ENCODE peak calls at places on chromosomes 5 and 9, in five cellular contexts. M, D, H, F and U are unnamed samples.

GRCh38 chr5:169607882-169608281 is 24.3 kb downstream of the SPDL1 start:
- DNase-seq in M (no peak), D (no peak), H (no peak), F (no peak), U (no peak)

GRCh38 chr9:37381094-37381741 is 41.3 kb upstream of the GRHPR start:
- DNase-seq in M (no peak), D (no peak), H (no peak), F (no peak), U (peak)

GRCh38 chr9:77748214-77748772 is 100.2 kb upstream of the GNA14 start:
- DNase-seq in M (no peak), D (no peak), H (no peak), F (no peak), U (no peak)

GRCh38 chr5:9233035-9233434 is 312.8 kb downstream of the SEMA5A start:
- DNase-seq in M (no peak), D (no peak), H (no peak), F (no peak), U (no peak)

GRCh38 chr9:29740518-29740917 is 2167.2 kb upstream of the C9orf72 start:
- DNase-seq in M (no peak), D (no peak), H (no peak), F (no peak), U (no peak)

GRCh38 chr5:159316519-159317383 is 13.5 kb downstream of the IL12B start:
- DNase-seq in M (peak), D (no peak), H (peak), F (peak), U (peak)

GRCh38 chr5:42621242-42621641 is 135.4 kb upstream of the CCDC152 start:
- DNase-seq in M (no peak), D (no peak), H (no peak), F (no peak), U (no peak)

GRCh38 chr5:24492231-24492630 is 152.5 kb downstream of the CDH10 start:
- DNase-seq in M (no peak), D (no peak), H (no peak), F (no peak), U (no peak)

GRCh38 chr5:39570418-39571027 is 145.7 kb upstream of the DAB2 start:
- DNase-seq in M (no peak), D (peak), H (peak), F (no peak), U (no peak)

GRCh38 chr9:7316967-7317366 is 482.6 kb downstream of the DMAC1 start:
- DNase-seq in M (no peak), D (no peak), H (no peak), F (no peak), U (no peak)

GRCh38 chr5:10607666-10608442 is 44.0 kb downstream of the ANKRD33B start:
- DNase-seq in M (no peak), D (peak), H (no peak), F (no peak), U (no peak)

GRCh38 chr5:73412597-73412988 is 36.0 kb downstream of the FOXD1 start:
- DNase-seq in M (no peak), D (no peak), H (peak), F (no peak), U (no peak)

GRCh38 chr5:38598994-38599611 is 42.7 kb upstream of the LIFR start:
- DNase-seq in M (no peak), D (no peak), H (peak), F (no peak), U (no peak)

GRCh38 chr5:145283101-145283500 is 552.0 kb downstream of the PRELID2 start:
- DNase-seq in M (no peak), D (no peak), H (no peak), F (no peak), U (no peak)

GRCh38 chr9:76688471-76689238 is 75.6 kb upstream of the PCA3 start:
- DNase-seq in M (no peak), D (peak), H (no peak), F (no peak), U (no peak)

GRCh38 chr5:96387616-96388015 is 45.4 kb downstream of the PCSK1 start:
- DNase-seq in M (no peak), D (no peak), H (no peak), F (no peak), U (no peak)

GRCh38 chr9:116450378-116451139 is 236.5 kb upstream of the TRIM32 start:
- DNase-seq in M (no peak), D (peak), H (no peak), F (no peak), U (no peak)

GRCh38 chr5:165460911-165461310 is 1955.5 kb downstream of the MAT2B start:
- DNase-seq in M (no peak), D (no peak), H (no peak), F (no peak), U (no peak)

GRCh38 chr5:165139730-165140129 is 1634.3 kb downstream of the MAT2B start:
- DNase-seq in M (no peak), D (no peak), H (no peak), F (no peak), U (no peak)

GRCh38 chr5:9201011-9201410 is 344.9 kb downstream of the SEMA5A start:
- DNase-seq in M (no peak), D (no peak), H (no peak), F (no peak), U (no peak)

GRCh38 chr5:67731886-67732285 is 483.7 kb upstream of the PIK3R1 start:
- DNase-seq in M (no peak), D (no peak), H (no peak), F (no peak), U (no peak)

GRCh38 chr5:114097570-114097969 is 264.3 kb upstream of the KCNN2 start:
- DNase-seq in M (no peak), D (no peak), H (no peak), F (no peak), U (no peak)
- TF ChIP-seq CTCF in M (no peak), D (no peak), H (no peak), F (no peak), U (no peak)

DNA sequence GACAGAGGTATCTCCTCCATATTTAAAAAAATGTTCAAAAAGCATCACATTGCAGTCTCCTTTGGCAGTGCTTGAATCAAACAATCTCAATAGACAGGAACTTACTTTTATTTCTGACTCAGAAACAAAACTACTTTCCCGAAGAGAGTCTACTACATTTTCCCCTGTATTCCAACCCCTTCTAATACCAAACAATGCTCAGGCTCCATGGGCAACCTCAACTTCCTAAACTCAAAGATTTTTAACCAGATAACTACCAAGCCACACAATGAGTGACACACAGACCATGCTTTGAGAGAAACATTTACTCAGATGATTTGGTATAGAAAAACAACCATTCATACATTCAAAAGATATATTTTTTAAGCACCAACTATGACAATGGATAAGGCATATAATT is 70.5 kb downstream of the APBA1 start:
- DNase-seq in M (no peak), D (no peak), H (no peak), F (no peak), U (no peak)
- TF ChIP-seq CTCF in M (no peak), D (no peak), H (no peak), F (no peak), U (no peak)

DNA sequence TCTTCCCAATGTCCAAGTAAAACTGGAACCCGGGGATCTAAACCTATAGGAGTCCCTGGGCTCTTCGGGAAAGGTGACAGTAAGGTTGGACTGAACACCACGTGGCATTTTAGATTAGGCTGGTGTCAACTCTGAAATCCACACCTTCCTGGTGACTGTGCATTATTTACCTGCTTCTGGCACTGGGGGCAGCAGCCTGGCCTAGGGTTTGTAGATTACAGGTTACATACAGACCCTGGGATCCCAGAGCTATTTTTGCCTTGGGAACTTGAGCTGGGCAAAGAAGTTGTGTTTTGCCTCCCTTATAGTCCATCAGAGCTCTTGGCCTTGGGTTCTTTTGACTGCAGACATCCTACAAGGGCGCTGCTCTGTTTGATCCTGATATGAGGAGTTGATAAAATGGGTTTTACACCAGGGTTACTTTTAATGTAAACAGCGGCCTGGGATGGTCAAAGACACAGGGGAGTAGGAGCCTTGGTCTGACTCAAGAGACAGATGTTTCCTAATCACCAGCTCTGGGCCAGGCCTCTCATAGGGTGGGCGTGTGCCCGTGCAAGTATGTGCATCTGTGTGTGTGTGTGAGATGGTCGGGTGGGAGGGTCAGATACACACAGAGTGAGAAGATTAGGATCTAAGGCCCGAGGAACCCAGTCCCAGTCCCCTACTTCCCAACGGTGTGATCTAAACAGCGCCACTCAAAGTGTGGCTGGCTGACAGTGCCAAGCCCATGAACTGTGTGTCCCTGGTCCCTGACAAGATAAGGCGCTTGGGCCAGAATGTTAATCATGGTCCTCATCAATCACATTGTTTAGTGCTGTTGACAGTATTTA is 173.4 kb downstream of the DAB2IP start:
- DNase-seq in M (no peak), D (no peak), H (no peak), F (no peak), U (peak)
- TF ChIP-seq CTCF in M (no peak), D (no peak), H (no peak), F (no peak), U (peak)

GRCh38 chr9:127912882-127913281 is 4.0 kb downstream of the ST6GALNAC4 start:
- DNase-seq in M (no peak), D (no peak), H (no peak), F (no peak), U (no peak)

GRCh38 chr9:127909839-127910273 is 7.0 kb downstream of the ST6GALNAC4 start:
- DNase-seq in M (no peak), D (no peak), H (no peak), F (no peak), U (no peak)

GRCh38 chr9:127908660-127908926 is 8.2 kb downstream of the ST6GALNAC4 start:
- DNase-seq in M (no peak), D (no peak), H (no peak), F (no peak), U (no peak)

GRCh38 chr9:127912296-127912695 is 4.5 kb downstream of the ST6GALNAC4 start:
- DNase-seq in M (no peak), D (no peak), H (no peak), F (no peak), U (no peak)

GRCh38 chr9:127910613-127911205 is 6.1 kb downstream of the ST6GALNAC4 start:
- DNase-seq in M (no peak), D (no peak), H (no peak), F (no peak), U (peak)
- TF ChIP-seq CTCF in M (no peak), D (peak), H (no peak), F (no peak), U (peak)

GRCh38 chr5:171858303-171858702 is 72.7 kb downstream of the SMIM23 start:
- DNase-seq in M (no peak), D (no peak), H (no peak), F (no peak), U (no peak)
- TF ChIP-seq CTCF in M (peak), D (peak), H (peak), F (peak), U (peak)

GRCh38 chr9:135588886-135589595 is 27.5 kb downstream of the PAEP start:
- DNase-seq in M (no peak), D (no peak), H (no peak), F (no peak), U (no peak)

GRCh38 chr9:135592331-135592590 is 30.7 kb downstream of the PAEP start:
- DNase-seq in M (no peak), D (no peak), H (no peak), F (no peak), U (peak)

GRCh38 chr9:135589596-135590485 is 28.3 kb downstream of the PAEP start:
- DNase-seq in M (no peak), D (no peak), H (no peak), F (no peak), U (no peak)

GRCh38 chr9:135591491-135592330 is 30.2 kb downstream of the PAEP start:
- DNase-seq in M (no peak), D (no peak), H (no peak), F (no peak), U (peak)

GRCh38 chr9:135590486-135591079 is 29.0 kb downstream of the PAEP start:
- DNase-seq in M (no peak), D (no peak), H (no peak), F (no peak), U (no peak)
- TF ChIP-seq CTCF in M (no peak), D (no peak), H (no peak), F (no peak), U (no peak)

DNA sequence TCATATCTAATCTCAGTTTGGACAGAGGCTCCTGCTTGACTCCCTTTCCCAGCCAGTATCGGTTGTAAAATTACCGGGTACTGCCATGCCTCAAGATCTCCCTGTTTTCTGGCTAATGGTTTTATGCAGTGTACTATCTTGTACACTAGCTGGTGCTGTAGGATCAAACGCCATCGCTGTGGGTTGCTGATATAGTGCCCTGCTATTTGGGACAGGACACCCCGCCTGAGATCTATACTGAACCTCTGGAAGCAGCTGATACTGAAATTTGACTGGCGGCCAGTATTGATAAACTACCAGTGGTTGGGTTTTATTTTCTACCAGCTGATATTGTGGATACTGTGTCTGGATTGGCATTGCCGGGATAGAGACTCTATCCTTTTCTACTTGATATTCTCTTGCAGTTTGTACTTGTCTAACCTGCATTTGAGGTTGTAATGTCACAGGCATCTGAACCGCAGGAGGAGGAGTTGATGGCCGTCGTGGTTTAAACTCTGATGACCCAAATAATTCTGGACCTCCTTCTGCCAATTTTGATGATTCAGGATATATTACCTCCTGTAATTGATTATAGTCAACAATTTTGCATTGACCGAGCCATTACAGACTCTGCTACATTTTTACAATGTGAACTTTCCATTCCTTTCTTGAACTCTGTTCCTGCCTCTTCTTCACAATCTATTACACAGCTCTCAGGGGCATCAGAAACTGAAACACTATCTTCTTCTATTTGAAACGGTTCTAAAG is 112.5 kb upstream of the LARP1 start:
- DNase-seq in M (no peak), D (no peak), H (peak), F (no peak), U (peak)
- TF ChIP-seq CTCF in M (no peak), D (peak), H (peak), F (peak), U (peak)

GRCh38 chr5:134245692-134246091 is 19.8 kb upstream of the PPP2CA start:
- DNase-seq in M (no peak), D (no peak), H (no peak), F (no peak), U (no peak)
- TF ChIP-seq CTCF in M (no peak), D (no peak), H (no peak), F (no peak), U (no peak)

DNA sequence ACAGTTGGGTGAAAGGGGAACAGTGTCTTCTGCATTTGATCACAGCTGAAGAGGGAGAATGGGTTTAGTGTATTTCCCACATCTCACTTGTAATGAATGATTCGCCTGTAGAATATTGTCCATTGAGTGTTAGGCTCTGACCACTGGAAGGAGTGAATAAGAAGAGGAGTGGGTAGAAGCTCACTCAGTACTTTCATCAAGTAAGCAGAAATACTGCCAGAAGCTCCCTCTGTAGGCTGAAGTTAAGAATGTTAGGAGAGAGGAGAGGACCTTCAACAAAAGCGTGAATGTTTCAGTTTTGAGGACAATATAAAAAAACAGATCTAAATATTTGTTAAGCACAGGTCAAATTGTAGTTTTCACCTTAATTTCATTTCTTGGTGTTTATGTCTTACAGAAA is 27.5 kb downstream of the FSD1L start:
- DNase-seq in M (no peak), D (no peak), H (peak), F (no peak), U (no peak)
- TF ChIP-seq CTCF in M (peak), D (peak), H (no peak), F (peak), U (peak)

GRCh38 chr5:179974946-179975712 is 67.4 kb upstream of the TBC1D9B start:
- DNase-seq in M (peak), D (no peak), H (no peak), F (peak), U (peak)
- TF ChIP-seq CTCF in M (peak), D (peak), H (peak), F (peak), U (peak)